ENCODE peak calls at places on chromosome 16, in seven cellular contexts. U, J, R, V, Y, G and W are unnamed samples.

GRCh38 chr16:81080233-81080632 is 3.2 kb upstream of the C16orf46 start:
- DNase-seq in U (no peak), J (no peak), R (no peak), V (no peak), Y (no peak), G (no peak), W (no peak)

GRCh38 chr16:15932939-15933338 is 16.5 kb upstream of the ABCC1 start:
- DNase-seq in U (no peak), J (no peak), R (no peak), V (no peak), Y (no peak), G (no peak), W (no peak)

GRCh38 chr16:56603589-56603988 is 4.8 kb upstream of the MT2A start:
- DNase-seq in U (no peak), J (peak; percentile 25), R (no peak), V (no peak), Y (peak; percentile 36), G (peak; percentile 54), W (peak; percentile 74)

GRCh38 chr16:9521749-9522370 is 430.4 kb downstream of the HAPSTR1 start:
- DNase-seq in U (no peak), J (no peak), R (no peak), V (no peak), Y (no peak), G (peak; percentile 26), W (no peak)

GRCh38 chr16:52203096-52203495 is 343.8 kb downstream of the TOX3 start:
- DNase-seq in U (no peak), J (no peak), R (peak; percentile 1), V (no peak), Y (no peak), G (no peak), W (no peak)

GRCh38 chr16:83911290-83911689 is 12.4 kb downstream of the MLYCD start:
- DNase-seq in U (no peak), J (no peak), R (no peak), V (no peak), Y (no peak), G (peak; percentile 73), W (no peak)

GRCh38 chr16:55056585-55057520 is 126.2 kb downstream of the IRX5 start:
- DNase-seq in U (peak; percentile 46), J (no peak), R (no peak), V (no peak), Y (peak; percentile 4), G (peak; percentile 84), W (peak; percentile 71)

GRCh38 chr16:25575363-25575762 is 116.4 kb upstream of the HS3ST4 start:
- DNase-seq in U (no peak), J (no peak), R (no peak), V (no peak), Y (no peak), G (peak; percentile 89), W (peak; percentile 42)

GRCh38 chr16:66150691-66151090 is 215.8 kb upstream of the CDH5 start:
- DNase-seq in U (no peak), J (no peak), R (no peak), V (no peak), Y (peak; percentile 62), G (no peak), W (no peak)

GRCh38 chr16:48381201-48381600 is 4.0 kb downstream of the SIAH1 start:
- DNase-seq in U (no peak), J (no peak), R (peak; percentile 13), V (no peak), Y (peak; percentile 52), G (no peak), W (no peak)

GRCh38 chr16:64459821-64460220 is 662.0 kb downstream of the CDH11 start:
- DNase-seq in U (no peak), J (peak; percentile 11), R (no peak), V (no peak), Y (peak; percentile 79), G (no peak), W (no peak)

GRCh38 chr16:72401079-72401361 is 229.1 kb upstream of the PMFBP1 start:
- DNase-seq in U (no peak), J (no peak), R (no peak), V (no peak), Y (no peak), G (no peak), W (no peak)

GRCh38 chr16:53083123-53083522 is 28.3 kb downstream of the CHD9 start:
- DNase-seq in U (no peak), J (no peak), R (peak; percentile 41), V (no peak), Y (peak; percentile 39), G (no peak), W (no peak)

GRCh38 chr16:19757026-19757425 is 39.0 kb downstream of the IQCK start:
- DNase-seq in U (no peak), J (no peak), R (peak; percentile 26), V (no peak), Y (no peak), G (no peak), W (no peak)

GRCh38 chr16:30721167-30721566 is 22.2 kb downstream of the SRCAP start:
- DNase-seq in U (peak; percentile 38), J (no peak), R (no peak), V (no peak), Y (no peak), G (no peak), W (no peak)

GRCh38 chr16:84434800-84435199 is 66.5 kb downstream of the ATP2C2 start:
- DNase-seq in U (no peak), J (no peak), R (no peak), V (no peak), Y (no peak), G (no peak), W (no peak)

GRCh38 chr16:2237076-2237551 is 870 bp downstream of the DNASE1L2 start:
- DNase-seq in U (no peak), J (peak; percentile 40), R (no peak), V (no peak), Y (no peak), G (no peak), W (no peak)
- H3K27me3 ChIP-seq in U (no peaks in the 10 kb centered on the region), J (no peaks in the 10 kb centered on the region), R (no peaks in the 10 kb centered on the region), V (peaks cover 14% of the 10 kb centered on the region), Y (peaks cover 15% of the 10 kb centered on the region), G (peaks cover 31% of the 10 kb centered on the region), W (peaks cover 2% of the 10 kb centered on the region)

GRCh38 chr16:11819798-11820197 is 22.7 kb upstream of the ZC3H7A start:
- DNase-seq in U (no peak), J (no peak), R (no peak), V (no peak), Y (no peak), G (no peak), W (no peak)

GRCh38 chr16:11828696-11829095 is 22.6 kb downstream of the RSL1D1 start:
- DNase-seq in U (no peak), J (no peak), R (no peak), V (no peak), Y (no peak), G (no peak), W (no peak)

GRCh38 chr16:11824362-11824761 is 27.0 kb downstream of the RSL1D1 start:
- DNase-seq in U (peak; percentile 76), J (peak; percentile 30), R (no peak), V (no peak), Y (peak; percentile 20), G (no peak), W (no peak)
- H3K27me3 ChIP-seq in U (no peaks in the 10 kb centered on the region), J (no peaks in the 10 kb centered on the region), R (no peaks in the 10 kb centered on the region), V (no peaks in the 10 kb centered on the region), Y (no peaks in the 10 kb centered on the region), G (no peaks in the 10 kb centered on the region), W (no peaks in the 10 kb centered on the region)

GRCh38 chr16:892536-893255 is 78.1 kb downstream of the LMF1 start:
- DNase-seq in U (no peak), J (peak; percentile 32), R (no peak), V (no peak), Y (peak; percentile 6), G (peak; percentile 61), W (no peak)

GRCh38 chr16:892006-892405 is 78.8 kb downstream of the LMF1 start:
- DNase-seq in U (no peak), J (peak; percentile 18), R (no peak), V (no peak), Y (no peak), G (no peak), W (no peak)

GRCh38 chr16:890217-890616 is 80.6 kb downstream of the LMF1 start:
- DNase-seq in U (no peak), J (peak; percentile 6), R (no peak), V (no peak), Y (no peak), G (no peak), W (no peak)

GRCh38 chr16:890716-891352 is 80.0 kb downstream of the LMF1 start:
- DNase-seq in U (no peak), J (peak; percentile 22), R (no peak), V (no peak), Y (no peak), G (no peak), W (no peak)

GRCh38 chr16:891353-891740 is 79.4 kb downstream of the LMF1 start:
- DNase-seq in U (no peak), J (no peak), R (no peak), V (no peak), Y (no peak), G (no peak), W (no peak)
- H3K27me3 ChIP-seq in U (no peaks in the 10 kb centered on the region), J (no peaks in the 10 kb centered on the region), R (no peaks in the 10 kb centered on the region), V (no peaks in the 10 kb centered on the region), Y (no peaks in the 10 kb centered on the region), G (no peaks in the 10 kb centered on the region), W (no peaks in the 10 kb centered on the region)

GRCh38 chr16:86791287-86792074 is 213.1 kb downstream of the FOXL1 start:
- DNase-seq in U (no peak), J (no peak), R (no peak), V (no peak), Y (no peak), G (peak; percentile 37), W (no peak)
- H3K27me3 ChIP-seq in U (no peaks in the 10 kb centered on the region), J (no peaks in the 10 kb centered on the region), R (no peaks in the 10 kb centered on the region), V (no peaks in the 10 kb centered on the region), Y (no peaks in the 10 kb centered on the region), G (no peaks in the 10 kb centered on the region), W (no peaks in the 10 kb centered on the region)

GRCh38 chr16:75921281-75921680 is 195.0 kb upstream of the CPHXL start:
- DNase-seq in U (no peak), J (no peak), R (no peak), V (no peak), Y (no peak), G (no peak), W (peak; percentile 43)
- H3K27me3 ChIP-seq in U (no peaks in the 10 kb centered on the region), J (no peaks in the 10 kb centered on the region), R (no peaks in the 10 kb centered on the region), V (no peaks in the 10 kb centered on the region), Y (peaks cover 6% of the 10 kb centered on the region), G (peaks cover 36% of the 10 kb centered on the region), W (peaks cover 27% of the 10 kb centered on the region)